ENCODE peak calls at places on chromosome 18, in nine cellular contexts. D is heart left ventricle, X is GM13976, W is AG09309, G is AG09319, N is WTC11, T is AG04450, Y is GM23338, E is BE2C. I is an unnamed sample.

GRCh38 chr18:55320399-55321255 is 267.4 kb downstream of the TCF4 start:
- DNase-seq in T (no peak), G (no peak), E (no peak), Y (no peak), X (no peak), N (no peak), W (no peak), D (no peak), I (no peak)

GRCh38 chr18:62928316-62928715 is 213.0 kb downstream of the PHLPP1 start:
- DNase-seq in E (no peak), G (no peak), D (no peak), T (no peak), Y (no peak), X (no peak), N (no peak), W (no peak), I (no peak)

GRCh38 chr18:79503891-79504475 is 108.3 kb downstream of the NFATC1 start:
- DNase-seq in X (no peak), E (no peak), G (no peak), T (no peak), N (no peak), D (no peak), Y (no peak), W (no peak), I (no peak)

GRCh38 chr18:36187826-36188721 is 777 bp downstream of the MOCOS start:
- DNase-seq in N (peak), G (peak), W (peak), D (peak), E (no peak), X (peak), Y (peak), T (no peak), I (no peak)

GRCh38 chr18:3692113-3692621 is 242.2 kb downstream of the TGIF1 start:
- DNase-seq in E (no peak), D (no peak), G (no peak), X (no peak), N (no peak), Y (no peak), W (no peak), T (no peak), I (no peak)

GRCh38 chr18:60146220-60146960 is 226.2 kb downstream of the MC4R start:
- DNase-seq in T (no peak), D (no peak), N (no peak), E (peak), X (no peak), W (peak), G (no peak), Y (no peak), I (no peak)

GRCh38 chr18:40347261-40347660 is 1607.8 kb upstream of the PIK3C3 start:
- DNase-seq in E (no peak), D (no peak), W (no peak), G (no peak), N (no peak), T (no peak), Y (no peak), X (no peak), I (no peak)

GRCh38 chr18:6476880-6477279 is 62.2 kb upstream of the L3MBTL4 start:
- DNase-seq in E (no peak), W (no peak), X (no peak), Y (no peak), T (no peak), D (no peak), N (no peak), G (no peak), I (no peak)

GRCh38 chr18:58528011-58528367 is 100.9 kb downstream of the ALPK2 start:
- DNase-seq in Y (no peak), W (no peak), E (no peak), T (no peak), N (no peak), D (no peak), X (no peak), G (no peak), I (no peak)

GRCh38 chr18:72086421-72086820 is 457.7 kb downstream of the CBLN2 start:
- DNase-seq in X (no peak), G (no peak), N (no peak), E (no peak), Y (peak), W (no peak), T (no peak), D (no peak), I (no peak)

GRCh38 chr18:50218432-50219197 is 23.7 kb upstream of the MYO5B start:
- DNase-seq in Y (peak), D (no peak), N (peak), G (no peak), W (no peak), X (peak), E (no peak), T (no peak), I (peak)

GRCh38 chr18:78407456-78407823 is 572.2 kb upstream of the SALL3 start:
- DNase-seq in D (no peak), E (no peak), N (no peak), G (no peak), X (no peak), W (no peak), T (no peak), Y (no peak), I (no peak)

GRCh38 chr18:56433919-56434318 is 204.5 kb downstream of the TXNL1 start:
- DNase-seq in D (no peak), X (no peak), E (no peak), W (no peak), N (no peak), Y (peak), G (no peak), T (no peak), I (no peak)

GRCh38 chr18:70380915-70381896 is 92.4 kb downstream of the SOCS6 start:
- DNase-seq in N (peak), W (no peak), D (no peak), T (no peak), G (no peak), Y (peak), E (no peak), X (no peak), I (no peak)

DNA sequence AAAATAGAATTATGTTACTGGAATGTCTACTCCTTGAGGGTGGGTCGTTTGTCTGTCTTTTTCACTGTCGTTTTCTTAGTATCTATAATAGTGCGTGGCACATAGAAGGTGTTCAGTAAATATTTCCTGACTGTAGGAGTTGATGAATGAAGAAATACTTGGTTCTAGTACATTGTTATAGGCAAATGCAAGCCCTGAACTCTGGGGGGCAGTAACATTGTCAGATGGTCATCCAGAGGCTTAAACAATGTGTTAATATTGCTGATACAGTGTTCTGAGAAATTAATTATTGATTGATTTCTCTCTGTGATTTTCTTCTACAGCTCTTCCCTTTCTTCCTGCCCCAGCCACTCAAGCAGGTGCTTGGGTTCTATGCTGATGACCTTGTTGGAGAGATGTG is 24.4 kb upstream of the THOC1 start:
- DNase-seq in E (no peak), W (no peak), Y (no peak), G (no peak), N (no peak), X (no peak), T (no peak), D (no peak), I (no peak)
- TF ChIP-seq CTCF in E (peak), W (peak), Y (peak), G (peak), N (no peak), X (no peak), T (peak), D (no peak), I (no peak)

GRCh38 chr18:48639772-48640432 is 101.1 kb downstream of the CTIF start:
- DNase-seq in Y (peak), E (no peak), X (peak), N (peak), G (no peak), D (no peak), W (no peak), T (no peak), I (peak)
- TF ChIP-seq CTCF in Y (peak), E (peak), X (no peak), N (peak), G (peak), D (peak), W (peak), T (peak), I (peak)

GRCh38 chr18:24413148-24413547 is 13.3 kb upstream of the IMPACT start:
- DNase-seq in G (no peak), Y (peak), T (no peak), N (peak), E (peak), D (no peak), W (no peak), X (no peak), I (no peak)
- TF ChIP-seq CTCF in G (peak), Y (peak), T (peak), N (no peak), E (peak), D (no peak), W (peak), X (no peak), I (no peak)

DNA sequence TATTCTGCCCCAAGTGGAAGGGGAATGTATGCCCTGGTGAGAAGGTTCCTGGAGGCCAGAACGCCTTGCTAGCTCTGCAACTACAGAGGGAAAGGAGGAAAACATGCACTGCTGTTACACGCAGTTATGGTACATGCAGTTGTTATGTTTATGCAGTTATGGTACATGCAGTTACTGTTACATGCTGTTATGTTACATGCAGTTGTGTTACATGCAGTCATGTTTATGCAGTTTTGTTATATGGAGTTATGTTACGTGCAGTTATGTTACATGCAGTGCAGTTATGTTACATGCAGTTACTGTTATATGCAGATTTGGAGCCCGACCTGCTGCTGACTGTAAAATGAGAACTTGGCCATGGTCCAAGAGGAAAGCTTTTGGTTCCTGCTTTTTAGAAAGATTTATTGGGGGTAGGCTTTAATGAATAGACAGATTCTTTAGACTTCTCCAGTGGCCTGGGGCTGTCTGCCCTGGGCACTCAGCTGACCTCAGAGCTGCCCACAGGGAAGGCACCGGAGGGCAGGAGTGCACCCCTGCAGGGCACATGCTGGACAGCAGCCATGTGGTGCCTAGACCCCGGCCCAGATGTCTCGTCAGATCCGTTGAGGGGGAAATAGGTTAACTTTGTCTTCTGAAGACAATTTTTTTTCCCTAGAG is 84.2 kb downstream of the LDLRAD4 start:
- DNase-seq in E (no peak), G (no peak), N (no peak), T (no peak), X (no peak), Y (no peak), W (no peak), D (no peak), I (no peak)
- TF ChIP-seq CTCF in E (no peak), G (no peak), N (no peak), T (no peak), X (no peak), Y (no peak), W (no peak), D (no peak), I (no peak)

DNA sequence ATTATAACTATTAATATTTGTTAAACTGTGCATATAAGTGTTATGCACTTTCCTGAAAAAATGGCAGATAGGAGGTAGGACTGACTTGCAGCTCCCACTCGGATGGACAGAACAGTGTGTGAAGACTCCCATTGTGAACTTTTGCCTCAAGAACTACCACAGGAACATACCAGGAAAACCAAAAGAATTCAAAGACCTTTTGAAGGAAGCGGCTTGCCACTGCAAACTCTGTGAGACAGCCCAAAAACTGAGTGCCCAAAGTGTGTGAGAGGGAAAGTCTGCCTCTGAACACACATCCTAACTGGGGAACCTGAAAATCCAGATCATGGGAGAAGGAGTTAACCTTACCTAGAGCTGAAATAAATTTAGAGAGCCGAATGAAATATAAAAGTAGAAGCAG is 171.0 kb downstream of the ZBTB7C start:
- DNase-seq in Y (no peak), N (no peak), X (no peak), T (no peak), D (no peak), G (no peak), E (no peak), W (no peak), I (no peak)
- TF ChIP-seq CTCF in Y (no peak), N (no peak), X (no peak), T (no peak), D (no peak), G (no peak), E (no peak), W (no peak), I (no peak)

I was measured in GM13977.